ENCODE peak calls at places on chromosomes 16 and 17, in eight cellular contexts. T is body of pancreas; R is SK-N-SH; P is adrenal gland; Y is neural progenitor cell; Q is CD8-positive, alpha-beta T cell; V is GM23248; K is heart right ventricle. D is an unnamed sample.
A peak's percentile ranks its signal among the peaks of the same experiment; 100 is the strongest.

GRCh38 chr17:80180192-80180591 is 10.4 kb downstream of the CARD14 start:
- DNase-seq in Q (no peak), V (no peak), Y (no peak), R (no peak), P (no peak), K (no peak), T (no peak), D (no peak)

GRCh38 chr17:65013613-65014391 is 42.7 kb downstream of the GNA13 start:
- DNase-seq in P (peak; percentile 63), T (peak; percentile 38), Y (no peak), Q (peak; percentile 28), K (no peak), R (no peak), V (peak; percentile 94), D (no peak)

GRCh38 chr17:28536532-28537218 is 15.7 kb downstream of the UNC119 start:
- DNase-seq in Q (no peak), Y (no peak), T (no peak), P (no peak), V (no peak), R (no peak), K (no peak), D (no peak)

GRCh38 chr17:57068707-57069106 is 16.3 kb upstream of the AKAP1 start:
- DNase-seq in T (no peak), P (no peak), R (no peak), V (no peak), Y (no peak), Q (no peak), K (no peak), D (no peak)

GRCh38 chr17:57016066-57016763 is 38.3 kb downstream of the SCPEP1 start:
- DNase-seq in P (no peak), K (no peak), T (no peak), R (no peak), V (no peak), Y (no peak), Q (no peak), D (no peak)

GRCh38 chr17:27319536-27320221 is 25.8 kb downstream of the WSB1 start:
- DNase-seq in T (peak; percentile 77), K (peak; percentile 82), Y (no peak), P (peak; percentile 75), V (peak; percentile 80), R (no peak), Q (no peak), D (peak; percentile 80)

GRCh38 chr17:28727727-28728363 is 743 bp upstream of the NEK8 start:
- DNase-seq in V (peak; percentile 75), K (peak; percentile 43), Q (peak; percentile 82), T (peak; percentile 65), Y (peak; percentile 91), R (peak; percentile 61), P (peak; percentile 59), D (no peak)

GRCh38 chr16:47503936-47504335 is 42.8 kb downstream of the PHKB start:
- DNase-seq in K (no peak), P (no peak), Y (no peak), T (no peak), R (no peak), Q (no peak), V (peak; percentile 43), D (no peak)

GRCh38 chr17:1532836-1533602 is 16.6 kb upstream of the INPP5K start:
- DNase-seq in Q (peak; percentile 46), K (no peak), P (no peak), R (peak; percentile 42), T (no peak), V (peak; percentile 47), Y (peak; percentile 69), D (no peak)

GRCh38 chr17:19409066-19409465 is 2.0 kb upstream of the RNF112 start:
- DNase-seq in Q (no peak), V (no peak), R (no peak), T (no peak), Y (no peak), K (no peak), P (no peak), D (no peak)

GRCh38 chr17:82787081-82787848 is 35.4 kb downstream of the TBCD start:
- DNase-seq in R (no peak), Q (no peak), P (no peak), Y (no peak), V (peak; percentile 98), K (no peak), T (peak; percentile 16), D (no peak)

GRCh38 chr17:49843774-49844350 is 4.0 kb downstream of the TAC4 start:
- DNase-seq in Q (no peak), Y (peak; percentile 57), P (no peak), K (no peak), V (no peak), R (no peak), T (no peak), D (no peak)

GRCh38 chr17:82896071-82897000 is 56.5 kb upstream of the ZNF750 start:
- DNase-seq in Y (no peak), Q (no peak), R (no peak), K (no peak), V (no peak), P (no peak), T (no peak), D (peak; percentile 49)

DNA sequence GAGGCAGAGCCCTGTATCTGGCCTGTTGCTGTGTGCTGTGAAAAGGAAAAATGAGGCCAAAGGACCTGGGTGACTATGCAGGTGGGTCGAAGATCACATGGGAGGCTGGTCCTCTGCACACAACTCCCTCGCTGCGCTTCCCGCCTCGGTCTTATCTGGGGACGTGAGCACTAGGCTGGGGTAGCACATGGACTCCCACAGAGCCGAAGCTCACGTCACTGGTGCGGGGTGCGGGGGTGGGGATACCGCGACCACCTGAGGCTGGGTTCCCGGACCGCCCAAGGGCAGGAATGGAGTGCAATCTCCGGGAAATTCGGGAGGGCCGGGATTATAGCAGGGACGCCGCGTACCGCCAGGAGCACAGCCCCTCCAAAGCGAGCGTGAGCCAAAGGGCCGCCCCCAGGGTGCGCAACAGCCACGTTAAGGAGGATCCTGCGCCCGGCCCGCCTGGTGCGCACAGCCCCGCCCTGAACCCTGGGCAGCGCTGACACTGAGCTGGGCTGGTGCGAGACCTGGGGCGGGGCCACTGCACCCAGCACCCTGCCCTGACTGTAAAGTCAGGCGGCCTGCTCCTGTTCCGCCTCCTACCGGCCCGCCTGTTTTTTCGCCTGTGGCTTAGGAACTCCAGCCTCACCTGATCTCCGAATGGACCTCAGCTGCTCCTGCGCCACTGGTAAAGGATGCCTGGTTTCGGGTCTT is 4.8 kb downstream of the MT1A start:
- DNase-seq in R (no peak), Q (peak; percentile 77), K (peak; percentile 42), V (peak; percentile 65), P (no peak), Y (peak; percentile 59), T (peak; percentile 91), D (peak; percentile 93)
- H3K4me3 ChIP-seq in R (no peak overlapping the region), Q (peak overlapping the region; percentile 33), K (peak overlapping the region; percentile 43), V (peak overlapping the region; percentile 23), P (no peak overlapping the region), Y (peak overlapping the region; percentile 33), T (no peak overlapping the region), D (no peak overlapping the region)

DNA sequence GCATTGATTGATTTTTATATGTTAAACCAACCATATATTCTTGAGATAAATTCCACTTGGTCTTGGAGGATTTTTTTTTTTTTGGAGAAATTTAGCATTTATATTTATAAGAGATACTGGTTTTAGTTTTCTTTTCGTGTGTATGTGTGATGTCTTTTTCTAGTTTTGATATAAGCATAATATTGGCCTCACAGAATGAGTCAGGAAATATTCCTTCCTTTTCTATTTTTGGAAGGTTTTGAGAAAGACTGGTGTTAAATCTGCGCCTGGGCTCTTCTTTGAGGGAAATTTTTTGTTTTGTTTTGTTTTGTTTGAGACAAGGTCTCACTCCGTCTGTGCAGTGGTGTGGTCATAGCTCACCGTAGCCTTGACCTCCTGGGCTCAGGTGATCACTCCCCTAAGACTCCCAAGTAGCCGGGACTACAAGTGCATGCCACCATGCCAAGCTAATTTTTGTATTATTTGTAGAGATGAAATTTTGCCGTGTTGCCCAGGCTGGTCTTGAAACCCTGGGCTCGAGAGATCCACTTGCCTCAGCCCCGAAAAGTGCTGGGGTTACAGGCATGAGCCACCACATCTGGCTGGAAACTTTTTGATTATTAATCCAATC is 28.8 kb upstream of the CCL22 start:
- DNase-seq in R (no peak), P (no peak), Q (no peak), Y (no peak), T (no peak), K (no peak), V (no peak), D (no peak)
- H3K4me1 ChIP-seq in R (no peaks in the 10 kb centered on the region), P (no peaks in the 10 kb centered on the region), Q (no peaks in the 10 kb centered on the region), Y (no peaks in the 10 kb centered on the region), T (no peaks in the 10 kb centered on the region), K (peaks cover 3% of the 10 kb centered on the region), V (no peaks in the 10 kb centered on the region), D (peaks cover 2% of the 10 kb centered on the region)

DNA sequence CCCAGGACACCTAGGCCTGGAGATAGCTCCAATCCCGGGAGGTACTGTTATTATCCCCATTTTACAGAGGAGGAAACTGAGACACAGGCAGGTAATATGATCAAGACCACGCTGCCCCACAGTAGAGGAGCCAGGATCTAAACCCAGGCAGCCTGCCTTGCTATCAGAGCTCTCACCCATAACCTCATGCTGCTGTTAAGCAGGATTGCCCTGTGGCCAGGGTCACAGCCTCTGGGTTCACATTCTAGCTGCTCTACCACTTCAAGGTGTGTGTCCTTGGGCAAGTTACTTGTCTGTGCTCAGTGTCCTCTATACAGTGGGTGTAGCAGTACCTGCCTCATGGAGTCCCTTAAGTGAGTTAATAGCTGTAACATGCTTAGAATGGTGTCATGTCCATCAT is 1015.3 kb downstream of the KCNJ18 start:
- DNase-seq in V (no peak), Y (no peak), R (no peak), K (no peak), T (no peak), P (no peak), Q (no peak), D (no peak)
- H3K9me3 ChIP-seq in V (no peaks in the 10 kb centered on the region), Y (peaks cover 6% of the 10 kb centered on the region), R (no peaks in the 10 kb centered on the region), K (no peaks in the 10 kb centered on the region), T (no peaks in the 10 kb centered on the region), P (no peaks in the 10 kb centered on the region), Q (no peaks in the 10 kb centered on the region), D (no peaks in the 10 kb centered on the region)

DNA sequence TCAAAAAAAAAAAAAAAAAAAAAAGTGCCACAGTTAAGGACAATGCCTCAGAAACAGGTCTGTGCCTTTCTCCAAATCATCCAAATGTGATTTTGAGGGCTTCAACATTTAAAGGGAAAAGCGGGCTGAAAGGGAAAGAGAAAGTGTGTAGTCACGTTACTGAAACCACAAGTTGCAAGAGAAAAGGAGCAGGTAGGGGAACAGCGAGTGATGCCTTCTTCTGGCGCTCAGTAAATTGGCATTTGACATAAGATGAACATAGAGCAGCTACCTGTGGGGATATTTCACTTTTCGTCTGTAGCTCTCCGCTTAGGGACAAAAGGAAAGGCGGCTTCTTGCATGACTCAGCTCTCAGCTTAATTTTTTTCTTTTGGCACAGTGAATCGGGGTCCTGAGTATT is 11.1 kb downstream of the CMTM2 start:
- DNase-seq in T (no peak), Y (no peak), P (no peak), Q (no peak), R (no peak), V (no peak), K (no peak), D (no peak)
- H3K4me3 ChIP-seq in T (no peak overlapping the region), Y (no peak overlapping the region), P (no peak overlapping the region), Q (peak overlapping the region; percentile 54), R (no peak overlapping the region), V (no peak overlapping the region), K (no peak overlapping the region), D (no peak overlapping the region)

D was measured in aorta.